ENCODE peak calls at places on chromosomes 7 and 10, in nine cellular contexts. One of them, this sample, is unnamed.

GRCh38 chr10:112805701-112806100 is 144.3 kb upstream of the TCF7L2 start:
- DNase-seq in fibroblast of lung: no peak
- DNase-seq in PC-3: no peak
- DNase-seq in HCT116: no peak
- DNase-seq in osteoblast: no peak
- DNase-seq in mesendoderm: no peak
- DNase-seq in K562: no peak
- DNase-seq in A549: no peak
- DNase-seq in GM23248: no peak
- DNase-seq in this sample: no peak

GRCh38 chr7:50785346-50785745 is 2.6 kb upstream of the GRB10 start:
- DNase-seq in fibroblast of lung: no peak
- DNase-seq in GM23248: no peak
- DNase-seq in A549: no peak
- DNase-seq in K562: no peak
- DNase-seq in PC-3: no peak
- DNase-seq in mesendoderm: no peak
- DNase-seq in HCT116: no peak
- DNase-seq in osteoblast: no peak
- DNase-seq in this sample: no peak

GRCh38 chr7:132221356-132221755 is 354.9 kb downstream of the PLXNA4 start:
- DNase-seq in osteoblast: no peak
- DNase-seq in GM23248: no peak
- DNase-seq in fibroblast of lung: peak; percentile 3
- DNase-seq in A549: no peak
- DNase-seq in HCT116: no peak
- DNase-seq in K562: no peak
- DNase-seq in mesendoderm: no peak
- DNase-seq in PC-3: no peak
- DNase-seq in this sample: no peak

GRCh38 chr10:97229322-97229721 is 43.6 kb upstream of the SLIT1 start:
- DNase-seq in fibroblast of lung: peak; percentile 13
- DNase-seq in K562: no peak
- DNase-seq in A549: peak; percentile 30
- DNase-seq in osteoblast: no peak
- DNase-seq in mesendoderm: no peak
- DNase-seq in HCT116: no peak
- DNase-seq in PC-3: peak; percentile 63
- DNase-seq in GM23248: peak; percentile 52
- DNase-seq in this sample: no peak

GRCh38 chr7:134365341-134366054 is 48.8 kb upstream of the SLC35B4 start:
- DNase-seq in fibroblast of lung: peak; percentile 60
- DNase-seq in GM23248: peak; percentile 92
- DNase-seq in PC-3: peak; percentile 86
- DNase-seq in osteoblast: peak; percentile 62
- DNase-seq in A549: peak; percentile 94
- DNase-seq in K562: peak; percentile 28
- DNase-seq in HCT116: no peak
- DNase-seq in mesendoderm: no peak
- DNase-seq in this sample: peak; percentile 56

GRCh38 chr10:101091546-101092290 is 29.9 kb downstream of the KAZALD1 start:
- DNase-seq in K562: no peak
- DNase-seq in fibroblast of lung: no peak
- DNase-seq in GM23248: peak; percentile 12
- DNase-seq in A549: peak; percentile 78
- DNase-seq in PC-3: peak; percentile 74
- DNase-seq in osteoblast: no peak
- DNase-seq in mesendoderm: no peak
- DNase-seq in HCT116: no peak
- DNase-seq in this sample: no peak

GRCh38 chr10:58950618-58951017 is 225.8 kb upstream of the PHYHIPL start:
- DNase-seq in A549: peak; percentile 18
- DNase-seq in PC-3: peak; percentile 78
- DNase-seq in mesendoderm: no peak
- DNase-seq in HCT116: peak; percentile 12
- DNase-seq in GM23248: peak; percentile 69
- DNase-seq in fibroblast of lung: peak; percentile 47
- DNase-seq in K562: no peak
- DNase-seq in osteoblast: no peak
- DNase-seq in this sample: no peak

GRCh38 chr10:5944389-5945202 is 32.7 kb downstream of the IL15RA start:
- DNase-seq in mesendoderm: no peak
- DNase-seq in GM23248: peak; percentile 99
- DNase-seq in A549: peak; percentile 75
- DNase-seq in HCT116: peak; percentile 67
- DNase-seq in PC-3: peak; percentile 89
- DNase-seq in fibroblast of lung: peak; percentile 100
- DNase-seq in osteoblast: peak; percentile 96
- DNase-seq in K562: no peak
- DNase-seq in this sample: peak; percentile 83

GRCh38 chr10:7306147-7306546 is 104.7 kb downstream of the SFMBT2 start:
- DNase-seq in A549: no peak
- DNase-seq in fibroblast of lung: no peak
- DNase-seq in PC-3: no peak
- DNase-seq in mesendoderm: no peak
- DNase-seq in K562: no peak
- DNase-seq in HCT116: no peak
- DNase-seq in GM23248: peak; percentile 57
- DNase-seq in osteoblast: no peak
- DNase-seq in this sample: no peak

GRCh38 chr10:45241865-45242518 is 73.4 kb downstream of the OR13A1 start:
- DNase-seq in HCT116: no peak
- DNase-seq in osteoblast: no peak
- DNase-seq in K562: no peak
- DNase-seq in GM23248: no peak
- DNase-seq in PC-3: no peak
- DNase-seq in mesendoderm: peak; percentile 71
- DNase-seq in A549: no peak
- DNase-seq in fibroblast of lung: no peak
- DNase-seq in this sample: no peak

GRCh38 chr7:157540606-157541294 is 203.9 kb downstream of the DNAJB6 start:
- DNase-seq in PC-3: no peak
- DNase-seq in GM23248: no peak
- DNase-seq in osteoblast: peak; percentile 46
- DNase-seq in A549: no peak
- DNase-seq in mesendoderm: no peak
- DNase-seq in K562: no peak
- DNase-seq in fibroblast of lung: no peak
- DNase-seq in HCT116: no peak
- DNase-seq in this sample: no peak

GRCh38 chr10:13882112-13882711 is 295.4 kb downstream of the PRPF18 start:
- DNase-seq in osteoblast: peak; percentile 92
- DNase-seq in K562: no peak
- DNase-seq in mesendoderm: peak; percentile 99
- DNase-seq in GM23248: peak; percentile 93
- DNase-seq in fibroblast of lung: peak; percentile 99
- DNase-seq in A549: peak; percentile 4
- DNase-seq in PC-3: peak; percentile 91
- DNase-seq in HCT116: no peak
- DNase-seq in this sample: no peak

GRCh38 chr7:50206521-50207250 is 97.8 kb upstream of the IKZF1 start:
- DNase-seq in HCT116: peak; percentile 38
- DNase-seq in mesendoderm: peak; percentile 23
- DNase-seq in fibroblast of lung: no peak
- DNase-seq in osteoblast: no peak
- DNase-seq in A549: no peak
- DNase-seq in GM23248: peak; percentile 8
- DNase-seq in PC-3: no peak
- DNase-seq in K562: no peak
- DNase-seq in this sample: no peak

GRCh38 chr7:69654381-69654780 is 56.1 kb downstream of the AUTS2 start:
- DNase-seq in fibroblast of lung: no peak
- DNase-seq in HCT116: no peak
- DNase-seq in K562: no peak
- DNase-seq in mesendoderm: no peak
- DNase-seq in osteoblast: no peak
- DNase-seq in GM23248: no peak
- DNase-seq in A549: peak; percentile 21
- DNase-seq in PC-3: no peak
- DNase-seq in this sample: no peak

GRCh38 chr7:25759281-25759680 is 392.7 kb upstream of the NFE2L3 start:
- DNase-seq in PC-3: no peak
- DNase-seq in mesendoderm: no peak
- DNase-seq in GM23248: no peak
- DNase-seq in A549: no peak
- DNase-seq in fibroblast of lung: no peak
- DNase-seq in K562: no peak
- DNase-seq in HCT116: no peak
- DNase-seq in osteoblast: no peak
- DNase-seq in this sample: no peak

GRCh38 chr10:79029478-79030390 is 39.0 kb upstream of the ZMIZ1 start:
- DNase-seq in A549: no peak
- DNase-seq in K562: no peak
- DNase-seq in HCT116: no peak
- DNase-seq in mesendoderm: no peak
- DNase-seq in fibroblast of lung: no peak
- DNase-seq in PC-3: no peak
- DNase-seq in GM23248: no peak
- DNase-seq in osteoblast: peak; percentile 34
- DNase-seq in this sample: no peak

GRCh38 chr10:11810313-11810766 is 12.8 kb upstream of the PROSER2 start:
- DNase-seq in HCT116: no peak
- DNase-seq in K562: no peak
- DNase-seq in fibroblast of lung: peak; percentile 66
- DNase-seq in osteoblast: no peak
- DNase-seq in GM23248: no peak
- DNase-seq in A549: peak; percentile 56
- DNase-seq in PC-3: peak; percentile 41
- DNase-seq in mesendoderm: no peak
- DNase-seq in this sample: no peak

GRCh38 chr7:85529197-85529596 is 342.3 kb upstream of the SEMA3D start:
- DNase-seq in fibroblast of lung: peak; percentile 71
- DNase-seq in K562: no peak
- DNase-seq in osteoblast: no peak
- DNase-seq in mesendoderm: peak; percentile 0
- DNase-seq in A549: no peak
- DNase-seq in GM23248: peak; percentile 72
- DNase-seq in HCT116: no peak
- DNase-seq in PC-3: no peak
- DNase-seq in this sample: peak; percentile 31

GRCh38 chr10:62239994-62240393 is 28.6 kb downstream of the RTKN2 start:
- DNase-seq in HCT116: no peak
- DNase-seq in osteoblast: no peak
- DNase-seq in PC-3: no peak
- DNase-seq in A549: no peak
- DNase-seq in mesendoderm: no peak
- DNase-seq in fibroblast of lung: no peak
- DNase-seq in GM23248: peak; percentile 46
- DNase-seq in K562: no peak
- DNase-seq in this sample: no peak

GRCh38 chr10:62233494-62234283 is 35.0 kb downstream of the RTKN2 start:
- DNase-seq in A549: peak; percentile 18
- DNase-seq in PC-3: peak; percentile 75
- DNase-seq in mesendoderm: no peak
- DNase-seq in HCT116: no peak
- DNase-seq in K562: no peak
- DNase-seq in fibroblast of lung: peak; percentile 49
- DNase-seq in GM23248: peak; percentile 27
- DNase-seq in osteoblast: no peak
- DNase-seq in this sample: no peak

GRCh38 chr10:62238880-62239279 is 29.8 kb downstream of the RTKN2 start:
- DNase-seq in PC-3: no peak
- DNase-seq in GM23248: no peak
- DNase-seq in K562: no peak
- DNase-seq in mesendoderm: no peak
- DNase-seq in HCT116: no peak
- DNase-seq in A549: no peak
- DNase-seq in fibroblast of lung: no peak
- DNase-seq in osteoblast: no peak
- DNase-seq in this sample: no peak

GRCh38 chr10:62234284-62234605 is 34.4 kb downstream of the RTKN2 start:
- DNase-seq in PC-3: no peak
- DNase-seq in HCT116: no peak
- DNase-seq in A549: no peak
- DNase-seq in GM23248: no peak
- DNase-seq in fibroblast of lung: no peak
- DNase-seq in K562: no peak
- DNase-seq in osteoblast: no peak
- DNase-seq in mesendoderm: no peak
- DNase-seq in this sample: no peak

GRCh38 chr10:62237506-62237905 is 31.1 kb downstream of the RTKN2 start:
- DNase-seq in PC-3: no peak
- DNase-seq in A549: no peak
- DNase-seq in HCT116: no peak
- DNase-seq in osteoblast: no peak
- DNase-seq in K562: no peak
- DNase-seq in mesendoderm: no peak
- DNase-seq in GM23248: no peak
- DNase-seq in fibroblast of lung: no peak
- DNase-seq in this sample: no peak
- H3K4me2 ChIP-seq in PC-3: peak overlapping the region; percentile 27
- H3K4me2 ChIP-seq in A549: no peak overlapping the region
- H3K4me2 ChIP-seq in HCT116: no peak overlapping the region
- H3K4me2 ChIP-seq in osteoblast: no peak overlapping the region
- H3K4me2 ChIP-seq in K562: no peak overlapping the region
- H3K4me2 ChIP-seq in mesendoderm: no peak overlapping the region
- H3K4me2 ChIP-seq in GM23248: no peak overlapping the region
- H3K4me2 ChIP-seq in fibroblast of lung: no peak overlapping the region
- H3K4me2 ChIP-seq in this sample: no peak overlapping the region

DNA sequence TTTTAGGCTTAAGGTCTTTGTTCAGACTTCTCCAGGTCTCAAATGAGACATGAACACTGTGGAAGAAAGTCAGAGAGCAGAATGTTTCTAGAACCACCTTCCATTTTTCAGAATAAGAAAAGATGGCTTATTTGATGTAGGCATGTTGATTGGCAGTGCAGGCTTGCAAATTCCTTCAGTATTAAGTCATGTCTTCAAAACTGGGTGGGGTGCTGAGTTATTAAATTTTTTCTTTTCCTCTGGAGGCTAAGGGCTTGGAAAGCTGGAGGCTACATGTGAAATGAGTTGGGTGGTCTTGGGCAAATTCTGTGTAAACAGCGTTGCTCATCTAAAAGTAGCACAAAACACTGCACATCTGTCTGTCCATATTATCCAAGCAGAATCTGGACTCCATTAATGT is 62.8 kb downstream of the PRTFDC1 start:
- DNase-seq in GM23248: peak; percentile 26
- DNase-seq in HCT116: no peak
- DNase-seq in fibroblast of lung: peak; percentile 62
- DNase-seq in K562: no peak
- DNase-seq in osteoblast: peak; percentile 82
- DNase-seq in mesendoderm: no peak
- DNase-seq in A549: peak; percentile 35
- DNase-seq in PC-3: peak; percentile 65
- DNase-seq in this sample: no peak
- H3K4me2 ChIP-seq in GM23248: peak overlapping the region; percentile 1
- H3K4me2 ChIP-seq in HCT116: peak overlapping the region; percentile 60
- H3K4me2 ChIP-seq in fibroblast of lung: no peak overlapping the region
- H3K4me2 ChIP-seq in K562: no peak overlapping the region
- H3K4me2 ChIP-seq in osteoblast: no peak overlapping the region
- H3K4me2 ChIP-seq in mesendoderm: no peak overlapping the region
- H3K4me2 ChIP-seq in A549: peak overlapping the region; percentile 38
- H3K4me2 ChIP-seq in PC-3: peak overlapping the region; percentile 66
- H3K4me2 ChIP-seq in this sample: no peak overlapping the region

GRCh38 chr7:143408247-143408685 is 390 bp downstream of the EPHA1 start:
- DNase-seq in K562: no peak
- DNase-seq in GM23248: no peak
- DNase-seq in PC-3: no peak
- DNase-seq in fibroblast of lung: no peak
- DNase-seq in A549: no peak
- DNase-seq in osteoblast: no peak
- DNase-seq in mesendoderm: no peak
- DNase-seq in HCT116: no peak
- DNase-seq in this sample: no peak
- H3K4me2 ChIP-seq in K562: no peak overlapping the region
- H3K4me2 ChIP-seq in GM23248: no peak overlapping the region
- H3K4me2 ChIP-seq in PC-3: peak overlapping the region; percentile 96
- H3K4me2 ChIP-seq in fibroblast of lung: no peak overlapping the region
- H3K4me2 ChIP-seq in A549: peak overlapping the region; percentile 80
- H3K4me2 ChIP-seq in osteoblast: no peak overlapping the region
- H3K4me2 ChIP-seq in mesendoderm: peak overlapping the region; percentile 64
- H3K4me2 ChIP-seq in HCT116: peak overlapping the region; percentile 92
- H3K4me2 ChIP-seq in this sample: peak overlapping the region; percentile 84

GRCh38 chr10:26211781-26212444 is 4.7 kb upstream of the GAD2 start:
- DNase-seq in PC-3: no peak
- DNase-seq in HCT116: no peak
- DNase-seq in K562: no peak
- DNase-seq in fibroblast of lung: no peak
- DNase-seq in osteoblast: peak; percentile 49
- DNase-seq in GM23248: no peak
- DNase-seq in mesendoderm: peak; percentile 42
- DNase-seq in A549: no peak
- DNase-seq in this sample: peak; percentile 6
- H3K4me2 ChIP-seq in PC-3: no peak overlapping the region
- H3K4me2 ChIP-seq in HCT116: no peak overlapping the region
- H3K4me2 ChIP-seq in K562: no peak overlapping the region
- H3K4me2 ChIP-seq in fibroblast of lung: no peak overlapping the region
- H3K4me2 ChIP-seq in osteoblast: no peak overlapping the region
- H3K4me2 ChIP-seq in GM23248: no peak overlapping the region
- H3K4me2 ChIP-seq in mesendoderm: no peak overlapping the region
- H3K4me2 ChIP-seq in A549: no peak overlapping the region
- H3K4me2 ChIP-seq in this sample: peak overlapping the region; percentile 16